ENCODE peak calls at places on chromosomes 6 and 20, in four cellular contexts. One of them, this sample, is unnamed. For H3K36me3, the result is how much of the 10 kb centered on the place peaks cover.

GRCh38 chr20:60252866-60253265 is 294.6 kb downstream of the CDH26 start:
- DNase-seq in GM23248: no peak
- DNase-seq in bronchial epithelial cell: no peak
- DNase-seq in PC-3: no peak
- DNase-seq in this sample: no peak

GRCh38 chr20:19913927-19914614 is 103.1 kb upstream of the NAA20 start:
- DNase-seq in GM23248: peak
- DNase-seq in bronchial epithelial cell: peak
- DNase-seq in PC-3: peak
- DNase-seq in this sample: peak

GRCh38 chr6:134175532-134176282 is 123.3 kb upstream of the SLC2A12 start:
- DNase-seq in GM23248: peak
- DNase-seq in bronchial epithelial cell: peak
- DNase-seq in PC-3: peak
- DNase-seq in this sample: no peak

GRCh38 chr6:26183581-26184408 is 96.6 kb downstream of the HFE start:
- DNase-seq in GM23248: peak
- DNase-seq in bronchial epithelial cell: peak
- DNase-seq in PC-3: no peak
- DNase-seq in this sample: peak

GRCh38 chr20:62211769-62212288 is 8.2 kb downstream of the HRH3 start:
- DNase-seq in GM23248: no peak
- DNase-seq in bronchial epithelial cell: no peak
- DNase-seq in PC-3: no peak
- DNase-seq in this sample: no peak

GRCh38 chr6:133590814-133591213 is 298.1 kb upstream of the TCF21 start:
- DNase-seq in GM23248: peak
- DNase-seq in bronchial epithelial cell: peak
- DNase-seq in PC-3: peak
- DNase-seq in this sample: no peak

GRCh38 chr6:167567142-167568033 is 242.5 kb downstream of the TTLL2 start:
- DNase-seq in GM23248: no peak
- DNase-seq in bronchial epithelial cell: no peak
- DNase-seq in PC-3: peak
- DNase-seq in this sample: no peak

GRCh38 chr6:24949020-24949569 is 13.3 kb upstream of the RIPOR2 start:
- DNase-seq in GM23248: no peak
- DNase-seq in bronchial epithelial cell: no peak
- DNase-seq in PC-3: no peak
- DNase-seq in this sample: no peak

GRCh38 chr6:40852667-40853383 is 186.2 kb downstream of the UNC5CL start:
- DNase-seq in GM23248: peak
- DNase-seq in bronchial epithelial cell: peak
- DNase-seq in PC-3: peak
- DNase-seq in this sample: no peak

GRCh38 chr20:38298768-38299288 is 5.1 kb upstream of the BPI start:
- DNase-seq in GM23248: peak
- DNase-seq in bronchial epithelial cell: peak
- DNase-seq in PC-3: no peak
- DNase-seq in this sample: no peak

GRCh38 chr20:51529758-51530157 is 12.8 kb downstream of the NFATC2 start:
- DNase-seq in GM23248: no peak
- DNase-seq in bronchial epithelial cell: no peak
- DNase-seq in PC-3: no peak
- DNase-seq in this sample: no peak

GRCh38 chr6:13496508-13497180 is 9.2 kb upstream of the GFOD1 start:
- DNase-seq in GM23248: peak
- DNase-seq in bronchial epithelial cell: peak
- DNase-seq in PC-3: peak
- DNase-seq in this sample: no peak

GRCh38 chr6:137399949-137400443 is 94.2 kb downstream of the OLIG3 start:
- DNase-seq in GM23248: no peak
- DNase-seq in bronchial epithelial cell: no peak
- DNase-seq in PC-3: no peak
- DNase-seq in this sample: no peak

GRCh38 chr6:43812850-43813584 is 43.0 kb downstream of the VEGFA start:
- DNase-seq in GM23248: no peak
- DNase-seq in bronchial epithelial cell: no peak
- DNase-seq in PC-3: no peak
- DNase-seq in this sample: no peak

GRCh38 chr6:118680452-118681095 is 29.2 kb upstream of the CEP85L start:
- DNase-seq in GM23248: no peak
- DNase-seq in bronchial epithelial cell: no peak
- DNase-seq in PC-3: no peak
- DNase-seq in this sample: no peak

GRCh38 chr20:41427833-41428232 is 61.2 kb upstream of the EMILIN3 start:
- DNase-seq in GM23248: no peak
- DNase-seq in bronchial epithelial cell: no peak
- DNase-seq in PC-3: no peak
- DNase-seq in this sample: no peak
- H3K36me3 ChIP-seq in GM23248: under half
- H3K36me3 ChIP-seq in bronchial epithelial cell: under half
- H3K36me3 ChIP-seq in PC-3: under half
- H3K36me3 ChIP-seq in this sample: under half

GRCh38 chr6:161166176-161166575 is 107.7 kb downstream of the AGPAT4 start:
- DNase-seq in GM23248: no peak
- DNase-seq in bronchial epithelial cell: no peak
- DNase-seq in PC-3: no peak
- DNase-seq in this sample: no peak

GRCh38 chr6:161161889-161162624 is 111.8 kb downstream of the AGPAT4 start:
- DNase-seq in GM23248: peak
- DNase-seq in bronchial epithelial cell: no peak
- DNase-seq in PC-3: no peak
- DNase-seq in this sample: no peak

GRCh38 chr6:161163466-161164181 is 110.2 kb downstream of the AGPAT4 start:
- DNase-seq in GM23248: no peak
- DNase-seq in bronchial epithelial cell: no peak
- DNase-seq in PC-3: no peak
- DNase-seq in this sample: no peak

GRCh38 chr6:161162722-161163121 is 111.1 kb downstream of the AGPAT4 start:
- DNase-seq in GM23248: no peak
- DNase-seq in bronchial epithelial cell: no peak
- DNase-seq in PC-3: no peak
- DNase-seq in this sample: no peak

GRCh38 chr6:161164182-161164625 is 109.7 kb downstream of the AGPAT4 start:
- DNase-seq in GM23248: no peak
- DNase-seq in bronchial epithelial cell: no peak
- DNase-seq in PC-3: no peak
- DNase-seq in this sample: no peak
- H3K36me3 ChIP-seq in GM23248: under half
- H3K36me3 ChIP-seq in bronchial epithelial cell: under half
- H3K36me3 ChIP-seq in PC-3: under half
- H3K36me3 ChIP-seq in this sample: under half

GRCh38 chr6:56482525-56482924 is 160.2 kb downstream of the DST start:
- DNase-seq in GM23248: no peak
- DNase-seq in bronchial epithelial cell: no peak
- DNase-seq in PC-3: no peak
- DNase-seq in this sample: no peak
- H3K36me3 ChIP-seq in GM23248: half or more
- H3K36me3 ChIP-seq in bronchial epithelial cell: under half
- H3K36me3 ChIP-seq in PC-3: under half
- H3K36me3 ChIP-seq in this sample: half or more

GRCh38 chr6:33271098-33271607 is 523 bp downstream of the VPS52 start:
- DNase-seq in GM23248: peak
- DNase-seq in bronchial epithelial cell: no peak
- DNase-seq in PC-3: peak
- DNase-seq in this sample: no peak
- H3K36me3 ChIP-seq in GM23248: under half
- H3K36me3 ChIP-seq in bronchial epithelial cell: under half
- H3K36me3 ChIP-seq in PC-3: half or more
- H3K36me3 ChIP-seq in this sample: under half

GRCh38 chr6:131581523-131581922 is 8.5 kb downstream of the ARG1 start:
- DNase-seq in GM23248: no peak
- DNase-seq in bronchial epithelial cell: no peak
- DNase-seq in PC-3: no peak
- DNase-seq in this sample: no peak

DNA sequence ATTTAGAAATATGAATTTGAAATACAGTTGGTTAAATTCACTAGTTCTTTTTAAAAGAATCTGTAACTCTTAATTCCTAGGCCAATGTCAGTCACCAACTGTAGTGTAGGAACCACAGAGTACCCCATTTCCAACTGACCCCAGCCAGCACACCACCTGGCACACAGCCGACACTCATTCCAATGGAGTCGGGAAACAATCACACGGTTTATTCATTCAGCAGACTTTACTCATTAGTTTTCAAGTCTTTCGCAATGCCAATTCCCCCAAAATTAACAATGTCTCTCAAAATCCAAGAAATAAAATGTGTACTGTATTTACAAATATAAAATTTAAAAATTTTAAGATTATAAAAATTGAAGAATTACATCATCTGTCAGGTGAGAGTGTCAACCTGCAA is 13.5 kb downstream of the ARG1 start:
- DNase-seq in GM23248: no peak
- DNase-seq in bronchial epithelial cell: no peak
- DNase-seq in PC-3: no peak
- DNase-seq in this sample: no peak
- H3K36me3 ChIP-seq in GM23248: half or more
- H3K36me3 ChIP-seq in bronchial epithelial cell: under half
- H3K36me3 ChIP-seq in PC-3: under half
- H3K36me3 ChIP-seq in this sample: under half

GRCh38 chr6:28371706-28372451 is 22.1 kb downstream of the ZKSCAN3 start:
- DNase-seq in GM23248: no peak
- DNase-seq in bronchial epithelial cell: no peak
- DNase-seq in PC-3: no peak
- DNase-seq in this sample: no peak
- H3K36me3 ChIP-seq in GM23248: under half
- H3K36me3 ChIP-seq in bronchial epithelial cell: under half
- H3K36me3 ChIP-seq in PC-3: under half
- H3K36me3 ChIP-seq in this sample: under half

DNA sequence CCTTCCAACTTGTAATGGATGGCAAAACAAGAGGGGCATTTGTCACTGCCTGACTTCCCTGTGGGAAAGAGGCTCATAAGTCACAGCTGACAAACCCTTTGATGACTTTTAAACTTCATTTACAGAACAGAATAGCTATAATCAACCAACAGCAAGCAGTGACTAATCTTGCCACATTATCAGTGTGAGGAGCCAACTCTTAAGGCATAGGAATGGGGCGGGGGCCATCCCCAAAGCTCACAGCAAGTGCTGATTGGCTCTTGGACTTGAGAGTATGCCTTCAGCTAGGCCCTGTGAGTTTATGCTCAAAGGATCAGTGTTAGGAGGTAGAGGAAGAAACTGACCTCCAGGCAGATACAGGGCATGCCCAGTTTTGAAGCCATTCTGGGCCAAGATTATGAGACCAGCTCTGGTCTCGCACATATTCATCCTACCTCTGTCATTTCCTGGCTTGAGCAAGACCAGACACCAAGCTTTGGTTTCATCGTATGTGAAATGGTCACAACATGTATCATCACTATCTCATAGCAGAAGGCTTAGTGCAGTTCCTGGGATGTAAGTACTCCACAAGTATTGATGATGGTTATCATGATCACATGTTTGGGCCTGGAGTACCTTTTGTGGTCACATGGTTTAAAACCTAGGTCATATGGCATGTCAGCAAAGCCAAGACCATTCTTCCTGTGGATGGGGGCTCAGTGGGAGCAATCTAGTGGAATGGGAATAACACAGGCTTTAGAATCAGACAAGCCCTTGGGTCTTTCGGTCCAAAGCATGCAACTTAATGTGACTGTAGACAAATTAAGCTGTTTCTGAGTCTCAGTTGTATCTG is 49.2 kb downstream of the EIF2S2 start:
- DNase-seq in GM23248: peak
- DNase-seq in bronchial epithelial cell: peak
- DNase-seq in PC-3: no peak
- DNase-seq in this sample: no peak
- H3K36me3 ChIP-seq in GM23248: under half
- H3K36me3 ChIP-seq in bronchial epithelial cell: under half
- H3K36me3 ChIP-seq in PC-3: under half
- H3K36me3 ChIP-seq in this sample: under half

This sample was measured in Panc1.